ENCODE peak calls at places on chromosomes 13 and 19, in ten cellular contexts. One of them, this sample, is unnamed. For H3K36me3, the result is how much of the 10 kb centered on the place peaks cover.

GRCh38 chr19:13156968-13157882 is 7.0 kb downstream of the IER2 start:
- DNase-seq in body of pancreas: peak
- DNase-seq in mammary epithelial cell: no peak
- DNase-seq in colonic mucosa: no peak
- DNase-seq in fibroblast of lung: no peak
- DNase-seq in left ventricle myocardium inferior: no peak
- DNase-seq in ovary: no peak
- DNase-seq in HepG2: no peak
- DNase-seq in hepatocyte: no peak
- DNase-seq in CD8-positive, alpha-beta T cell: no peak
- DNase-seq in this sample: no peak

GRCh38 chr19:8571006-8571411 is 6.2 kb downstream of the MYO1F start:
- DNase-seq in body of pancreas: no peak
- DNase-seq in mammary epithelial cell: no peak
- DNase-seq in colonic mucosa: peak
- DNase-seq in fibroblast of lung: peak
- DNase-seq in left ventricle myocardium inferior: peak
- DNase-seq in ovary: no peak
- DNase-seq in HepG2: peak
- DNase-seq in hepatocyte: no peak
- DNase-seq in CD8-positive, alpha-beta T cell: peak
- DNase-seq in this sample: no peak

GRCh38 chr19:1680976-1681375 is 28.6 kb upstream of the TCF3 start:
- DNase-seq in body of pancreas: no peak
- DNase-seq in mammary epithelial cell: no peak
- DNase-seq in colonic mucosa: no peak
- DNase-seq in fibroblast of lung: no peak
- DNase-seq in left ventricle myocardium inferior: no peak
- DNase-seq in ovary: no peak
- DNase-seq in HepG2: no peak
- DNase-seq in hepatocyte: no peak
- DNase-seq in CD8-positive, alpha-beta T cell: no peak
- DNase-seq in this sample: no peak

GRCh38 chr13:29526741-29527140 is 68.7 kb downstream of the SLC7A1 start:
- DNase-seq in body of pancreas: no peak
- DNase-seq in mammary epithelial cell: no peak
- DNase-seq in colonic mucosa: no peak
- DNase-seq in fibroblast of lung: no peak
- DNase-seq in left ventricle myocardium inferior: no peak
- DNase-seq in ovary: no peak
- DNase-seq in HepG2: no peak
- DNase-seq in hepatocyte: no peak
- DNase-seq in CD8-positive, alpha-beta T cell: no peak
- DNase-seq in this sample: no peak

GRCh38 chr19:10603873-10604459 is 16.9 kb upstream of the AP1M2 start:
- DNase-seq in body of pancreas: peak
- DNase-seq in mammary epithelial cell: peak
- DNase-seq in colonic mucosa: no peak
- DNase-seq in fibroblast of lung: no peak
- DNase-seq in left ventricle myocardium inferior: no peak
- DNase-seq in ovary: no peak
- DNase-seq in HepG2: no peak
- DNase-seq in hepatocyte: no peak
- DNase-seq in CD8-positive, alpha-beta T cell: peak
- DNase-seq in this sample: no peak

GRCh38 chr13:88000239-88000638 is 329.1 kb downstream of the SLITRK5 start:
- DNase-seq in body of pancreas: no peak
- DNase-seq in mammary epithelial cell: no peak
- DNase-seq in colonic mucosa: no peak
- DNase-seq in fibroblast of lung: peak
- DNase-seq in left ventricle myocardium inferior: no peak
- DNase-seq in ovary: no peak
- DNase-seq in HepG2: no peak
- DNase-seq in hepatocyte: no peak
- DNase-seq in CD8-positive, alpha-beta T cell: no peak
- DNase-seq in this sample: no peak

GRCh38 chr19:50658438-50659317 is 9.4 kb downstream of the C19orf81 start:
- DNase-seq in body of pancreas: peak
- DNase-seq in mammary epithelial cell: peak
- DNase-seq in colonic mucosa: peak
- DNase-seq in fibroblast of lung: peak
- DNase-seq in left ventricle myocardium inferior: peak
- DNase-seq in ovary: peak
- DNase-seq in HepG2: no peak
- DNase-seq in hepatocyte: peak
- DNase-seq in CD8-positive, alpha-beta T cell: peak
- DNase-seq in this sample: peak

GRCh38 chr13:51330741-51331140 is 8.8 kb upstream of the SERPINE3 start:
- DNase-seq in body of pancreas: no peak
- DNase-seq in mammary epithelial cell: peak
- DNase-seq in colonic mucosa: no peak
- DNase-seq in fibroblast of lung: peak
- DNase-seq in left ventricle myocardium inferior: no peak
- DNase-seq in ovary: no peak
- DNase-seq in HepG2: no peak
- DNase-seq in hepatocyte: no peak
- DNase-seq in CD8-positive, alpha-beta T cell: no peak
- DNase-seq in this sample: no peak

GRCh38 chr19:646798-647565 is 7.3 kb downstream of the FGF22 start:
- DNase-seq in body of pancreas: no peak
- DNase-seq in mammary epithelial cell: no peak
- DNase-seq in colonic mucosa: no peak
- DNase-seq in fibroblast of lung: no peak
- DNase-seq in left ventricle myocardium inferior: no peak
- DNase-seq in ovary: no peak
- DNase-seq in HepG2: no peak
- DNase-seq in hepatocyte: no peak
- DNase-seq in CD8-positive, alpha-beta T cell: no peak
- DNase-seq in this sample: no peak

GRCh38 chr19:16897572-16898056 is 8.8 kb downstream of the F2RL3 start:
- DNase-seq in body of pancreas: peak
- DNase-seq in mammary epithelial cell: no peak
- DNase-seq in colonic mucosa: no peak
- DNase-seq in fibroblast of lung: peak
- DNase-seq in left ventricle myocardium inferior: no peak
- DNase-seq in ovary: no peak
- DNase-seq in HepG2: no peak
- DNase-seq in hepatocyte: no peak
- DNase-seq in CD8-positive, alpha-beta T cell: no peak
- DNase-seq in this sample: no peak

GRCh38 chr13:113997845-113998751 is 24.2 kb upstream of the C13orf46 start:
- DNase-seq in body of pancreas: peak
- DNase-seq in mammary epithelial cell: no peak
- DNase-seq in colonic mucosa: peak
- DNase-seq in fibroblast of lung: peak
- DNase-seq in left ventricle myocardium inferior: peak
- DNase-seq in ovary: peak
- DNase-seq in HepG2: no peak
- DNase-seq in hepatocyte: no peak
- DNase-seq in CD8-positive, alpha-beta T cell: no peak
- DNase-seq in this sample: no peak

DNA sequence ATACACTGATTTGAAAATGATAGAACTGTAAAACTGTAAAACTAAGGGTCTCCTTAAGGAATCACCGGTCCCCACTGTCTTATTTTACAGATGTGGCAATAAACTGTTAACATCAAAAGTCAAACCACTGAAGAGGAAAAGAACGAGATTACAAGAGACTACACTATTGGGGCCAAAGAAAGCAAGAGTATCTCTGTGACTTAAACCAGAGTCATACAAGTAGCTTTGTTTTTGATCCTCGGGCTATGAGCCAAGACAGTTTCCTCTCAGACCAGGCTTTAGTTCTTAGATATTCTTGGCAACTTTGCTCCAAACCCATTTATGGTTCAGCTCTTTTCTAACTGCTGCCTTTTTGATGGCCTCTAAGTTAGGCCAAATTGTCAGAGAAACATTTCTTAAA is 113.8 kb downstream of the TBC1D4 start:
- DNase-seq in body of pancreas: no peak
- DNase-seq in mammary epithelial cell: peak
- DNase-seq in colonic mucosa: no peak
- DNase-seq in fibroblast of lung: peak
- DNase-seq in left ventricle myocardium inferior: no peak
- DNase-seq in ovary: peak
- DNase-seq in HepG2: no peak
- DNase-seq in hepatocyte: peak
- DNase-seq in CD8-positive, alpha-beta T cell: no peak
- DNase-seq in this sample: no peak
- H3K27ac ChIP-seq in body of pancreas: no peak
- H3K27ac ChIP-seq in mammary epithelial cell: peak
- H3K27ac ChIP-seq in colonic mucosa: no peak
- H3K27ac ChIP-seq in fibroblast of lung: peak
- H3K27ac ChIP-seq in left ventricle myocardium inferior: peak
- H3K27ac ChIP-seq in ovary: no peak
- H3K27ac ChIP-seq in HepG2: no peak
- H3K27ac ChIP-seq in hepatocyte: peak
- H3K27ac ChIP-seq in CD8-positive, alpha-beta T cell: no peak
- H3K27ac ChIP-seq in this sample: no peak

DNA sequence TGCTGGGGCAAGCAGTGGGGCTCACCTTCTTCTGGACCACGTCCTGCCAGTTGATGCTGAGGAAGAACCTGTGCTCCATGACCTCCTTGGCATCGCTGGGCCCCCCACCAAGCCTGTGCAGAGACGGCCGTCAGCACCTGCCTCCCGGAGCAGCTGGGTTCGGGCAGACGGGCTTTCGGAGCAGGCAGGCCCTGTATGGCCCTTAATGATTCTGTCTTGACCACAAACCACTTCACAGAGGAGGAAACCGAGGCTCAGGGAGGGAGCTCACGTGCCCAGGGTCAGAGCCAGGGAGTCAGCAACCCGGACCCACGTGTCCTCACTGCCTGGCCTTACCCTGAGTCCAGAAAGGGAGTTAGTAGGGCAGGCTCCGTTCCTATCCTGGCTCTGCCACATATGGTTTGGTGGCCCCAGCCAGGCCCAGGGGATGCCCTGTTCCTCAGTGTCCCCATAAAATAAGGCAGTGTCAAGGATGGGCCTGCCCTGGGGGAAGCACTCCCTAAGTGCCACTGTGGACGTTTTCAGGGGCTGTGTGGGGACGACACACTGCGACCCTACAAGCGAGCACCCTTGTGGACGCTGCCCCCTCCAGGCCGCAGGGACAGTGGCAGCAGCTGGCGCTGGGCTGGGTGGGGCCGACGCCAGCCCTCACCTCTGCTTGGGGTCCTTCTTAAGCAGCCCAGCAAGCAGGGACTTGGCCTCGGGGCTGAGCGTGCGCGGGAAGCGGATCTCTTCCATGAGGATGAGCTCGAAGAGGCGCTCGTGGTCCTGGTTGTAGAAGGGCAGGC is 8.9 kb upstream of the CCNP start:
- DNase-seq in body of pancreas: no peak
- DNase-seq in mammary epithelial cell: no peak
- DNase-seq in colonic mucosa: no peak
- DNase-seq in fibroblast of lung: no peak
- DNase-seq in left ventricle myocardium inferior: no peak
- DNase-seq in ovary: no peak
- DNase-seq in HepG2: no peak
- DNase-seq in hepatocyte: no peak
- DNase-seq in CD8-positive, alpha-beta T cell: no peak
- DNase-seq in this sample: no peak
- H3K36me3 ChIP-seq in body of pancreas: under half
- H3K36me3 ChIP-seq in mammary epithelial cell: under half
- H3K36me3 ChIP-seq in colonic mucosa: under half
- H3K36me3 ChIP-seq in fibroblast of lung: under half
- H3K36me3 ChIP-seq in left ventricle myocardium inferior: half or more
- H3K36me3 ChIP-seq in ovary: under half
- H3K36me3 ChIP-seq in HepG2: under half
- H3K36me3 ChIP-seq in hepatocyte: under half
- H3K36me3 ChIP-seq in CD8-positive, alpha-beta T cell: half or more
- H3K36me3 ChIP-seq in this sample: half or more

DNA sequence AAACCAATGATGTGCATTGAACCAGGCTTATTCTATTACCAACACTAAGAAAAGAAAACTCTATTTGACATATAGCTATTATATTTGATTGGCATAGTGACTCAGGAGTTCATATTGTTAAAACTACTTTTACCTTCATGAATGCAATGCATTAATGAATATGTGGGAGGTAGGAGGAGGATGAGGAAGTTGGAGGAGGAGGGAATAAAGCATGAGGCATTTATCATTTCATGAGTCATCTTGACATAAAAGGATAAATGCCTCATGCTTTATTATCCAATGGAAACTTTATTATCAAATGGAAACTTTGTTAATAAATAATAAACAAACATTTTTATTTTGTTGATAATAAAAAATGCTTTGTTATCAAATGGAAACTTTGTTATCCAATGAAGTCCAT is 116.5 kb downstream of the SPRY2 start:
- DNase-seq in body of pancreas: no peak
- DNase-seq in mammary epithelial cell: peak
- DNase-seq in colonic mucosa: no peak
- DNase-seq in fibroblast of lung: peak
- DNase-seq in left ventricle myocardium inferior: no peak
- DNase-seq in ovary: no peak
- DNase-seq in HepG2: no peak
- DNase-seq in hepatocyte: no peak
- DNase-seq in CD8-positive, alpha-beta T cell: no peak
- DNase-seq in this sample: no peak
- TF ChIP-seq CTCF in body of pancreas: no peak
- TF ChIP-seq CTCF in mammary epithelial cell: no peak
- TF ChIP-seq CTCF in colonic mucosa: no peak
- TF ChIP-seq CTCF in fibroblast of lung: no peak
- TF ChIP-seq CTCF in left ventricle myocardium inferior: no peak
- TF ChIP-seq CTCF in ovary: no peak
- TF ChIP-seq CTCF in HepG2: no peak
- TF ChIP-seq CTCF in hepatocyte: no peak
- TF ChIP-seq CTCF in CD8-positive, alpha-beta T cell: no peak
- TF ChIP-seq CTCF in this sample: no peak

GRCh38 chr19:49461656-49462055 is 8.6 kb downstream of the ALDH16A1 start:
- DNase-seq in body of pancreas: no peak
- DNase-seq in mammary epithelial cell: no peak
- DNase-seq in colonic mucosa: no peak
- DNase-seq in fibroblast of lung: no peak
- DNase-seq in left ventricle myocardium inferior: no peak
- DNase-seq in ovary: no peak
- DNase-seq in HepG2: no peak
- DNase-seq in hepatocyte: no peak
- DNase-seq in CD8-positive, alpha-beta T cell: no peak
- DNase-seq in this sample: no peak

GRCh38 chr19:49455729-49456128 is 2.7 kb downstream of the ALDH16A1 start:
- DNase-seq in body of pancreas: no peak
- DNase-seq in mammary epithelial cell: no peak
- DNase-seq in colonic mucosa: no peak
- DNase-seq in fibroblast of lung: no peak
- DNase-seq in left ventricle myocardium inferior: no peak
- DNase-seq in ovary: no peak
- DNase-seq in HepG2: no peak
- DNase-seq in hepatocyte: no peak
- DNase-seq in CD8-positive, alpha-beta T cell: no peak
- DNase-seq in this sample: no peak

GRCh38 chr19:49459388-49459787 is 6.4 kb downstream of the ALDH16A1 start:
- DNase-seq in body of pancreas: no peak
- DNase-seq in mammary epithelial cell: no peak
- DNase-seq in colonic mucosa: no peak
- DNase-seq in fibroblast of lung: no peak
- DNase-seq in left ventricle myocardium inferior: no peak
- DNase-seq in ovary: no peak
- DNase-seq in HepG2: no peak
- DNase-seq in hepatocyte: no peak
- DNase-seq in CD8-positive, alpha-beta T cell: no peak
- DNase-seq in this sample: no peak

GRCh38 chr19:49456351-49456750 is 3.3 kb downstream of the ALDH16A1 start:
- DNase-seq in body of pancreas: no peak
- DNase-seq in mammary epithelial cell: no peak
- DNase-seq in colonic mucosa: no peak
- DNase-seq in fibroblast of lung: no peak
- DNase-seq in left ventricle myocardium inferior: no peak
- DNase-seq in ovary: no peak
- DNase-seq in HepG2: no peak
- DNase-seq in hepatocyte: no peak
- DNase-seq in CD8-positive, alpha-beta T cell: no peak
- DNase-seq in this sample: no peak

GRCh38 chr19:49458567-49458903 is 5.5 kb downstream of the ALDH16A1 start:
- DNase-seq in body of pancreas: no peak
- DNase-seq in mammary epithelial cell: no peak
- DNase-seq in colonic mucosa: no peak
- DNase-seq in fibroblast of lung: no peak
- DNase-seq in left ventricle myocardium inferior: no peak
- DNase-seq in ovary: no peak
- DNase-seq in HepG2: no peak
- DNase-seq in hepatocyte: no peak
- DNase-seq in CD8-positive, alpha-beta T cell: no peak
- DNase-seq in this sample: no peak
- H3K27ac ChIP-seq in body of pancreas: no peak
- H3K27ac ChIP-seq in mammary epithelial cell: no peak
- H3K27ac ChIP-seq in colonic mucosa: peak
- H3K27ac ChIP-seq in fibroblast of lung: peak
- H3K27ac ChIP-seq in left ventricle myocardium inferior: peak
- H3K27ac ChIP-seq in ovary: no peak
- H3K27ac ChIP-seq in HepG2: no peak
- H3K27ac ChIP-seq in hepatocyte: peak
- H3K27ac ChIP-seq in CD8-positive, alpha-beta T cell: no peak
- H3K27ac ChIP-seq in this sample: no peak